ENCODE peak calls at places on chromosomes 7 and 10, in six cellular contexts. I is heart right ventricle, D is cardiac muscle cell, Z is heart left ventricle, F is left ventricle myocardium inferior, W is thoracic aorta. B is an unnamed sample. For H3K36me3, the result is how much of the 10 kb centered on the place peaks cover.

GRCh38 chr7:115417662-115418061 is 495.8 kb downstream of the MDFIC start:
- DNase-seq in I (no peak), D (peak), Z (no peak), F (no peak), W (no peak), B (no peak)

GRCh38 chr10:63145782-63146181 is 12.7 kb downstream of the NRBF2 start:
- DNase-seq in I (no peak), D (no peak), Z (no peak), F (no peak), W (no peak), B (no peak)

GRCh38 chr10:71835671-71836593 is 15.1 kb downstream of the PSAP start:
- DNase-seq in I (peak), D (peak), Z (peak), F (peak), W (peak), B (no peak)

GRCh38 chr7:29091121-29091601 is 55.2 kb downstream of the CPVL start:
- DNase-seq in I (peak), D (no peak), Z (peak), F (peak), W (no peak), B (no peak)

GRCh38 chr10:42961776-42962119 is 115.1 kb upstream of the RET start:
- DNase-seq in I (no peak), D (no peak), Z (no peak), F (no peak), W (no peak), B (no peak)

GRCh38 chr7:129110575-129111376 is 33.7 kb upstream of the TSPAN33 start:
- DNase-seq in I (no peak), D (peak), Z (no peak), F (no peak), W (no peak), B (no peak)

GRCh38 chr10:22229756-22230330 is 12.0 kb upstream of the EBLN1 start:
- DNase-seq in I (no peak), D (peak), Z (no peak), F (no peak), W (no peak), B (no peak)

GRCh38 chr10:20503186-20503585 is 393.9 kb downstream of the NEBL start:
- DNase-seq in I (no peak), D (no peak), Z (no peak), F (no peak), W (no peak), B (no peak)

GRCh38 chr10:132164801-132165278 is 21.9 kb upstream of the DPYSL4 start:
- DNase-seq in I (no peak), D (no peak), Z (peak), F (no peak), W (no peak), B (no peak)

GRCh38 chr10:44922826-44923545 is 11.8 kb downstream of the TMEM72 start:
- DNase-seq in I (no peak), D (no peak), Z (no peak), F (no peak), W (no peak), B (no peak)

GRCh38 chr7:39605087-39605486 is 18.3 kb upstream of the RALA start:
- DNase-seq in I (no peak), D (no peak), Z (no peak), F (no peak), W (no peak), B (no peak)

GRCh38 chr7:108580298-108580697 is 10.6 kb downstream of the DNAJB9 start:
- DNase-seq in I (no peak), D (no peak), Z (no peak), F (no peak), W (no peak), B (no peak)

GRCh38 chr7:30327813-30328212 is 43.4 kb downstream of the ZNRF2 start:
- DNase-seq in I (no peak), D (no peak), Z (no peak), F (no peak), W (no peak), B (no peak)

GRCh38 chr7:105664816-105665525 is 83.7 kb upstream of the EFCAB10 start:
- DNase-seq in I (no peak), D (no peak), Z (no peak), F (no peak), W (no peak), B (no peak)

GRCh38 chr7:142806021-142806353 is 35.2 kb downstream of the PRSS2 start:
- DNase-seq in I (no peak), D (no peak), Z (no peak), F (no peak), W (no peak), B (no peak)

GRCh38 chr10:29646960-29647431 is 12.2 kb upstream of the SVIL start:
- DNase-seq in I (no peak), D (no peak), Z (no peak), F (no peak), W (no peak), B (peak)

GRCh38 chr10:129766611-129767550 is 197.2 kb downstream of the EBF3 start:
- DNase-seq in I (no peak), D (no peak), Z (no peak), F (no peak), W (no peak), B (no peak)

GRCh38 chr10:1109795-1110673 is 53.8 kb downstream of the WDR37 start:
- DNase-seq in I (no peak), D (peak), Z (no peak), F (peak), W (no peak), B (peak)

GRCh38 chr7:103918928-103919868 is 70.3 kb downstream of the RELN start:
- DNase-seq in I (no peak), D (no peak), Z (no peak), F (no peak), W (no peak), B (no peak)
- H3K36me3 ChIP-seq in I (under half), D (under half), Z (under half), F (under half), W (under half), B (under half)

DNA sequence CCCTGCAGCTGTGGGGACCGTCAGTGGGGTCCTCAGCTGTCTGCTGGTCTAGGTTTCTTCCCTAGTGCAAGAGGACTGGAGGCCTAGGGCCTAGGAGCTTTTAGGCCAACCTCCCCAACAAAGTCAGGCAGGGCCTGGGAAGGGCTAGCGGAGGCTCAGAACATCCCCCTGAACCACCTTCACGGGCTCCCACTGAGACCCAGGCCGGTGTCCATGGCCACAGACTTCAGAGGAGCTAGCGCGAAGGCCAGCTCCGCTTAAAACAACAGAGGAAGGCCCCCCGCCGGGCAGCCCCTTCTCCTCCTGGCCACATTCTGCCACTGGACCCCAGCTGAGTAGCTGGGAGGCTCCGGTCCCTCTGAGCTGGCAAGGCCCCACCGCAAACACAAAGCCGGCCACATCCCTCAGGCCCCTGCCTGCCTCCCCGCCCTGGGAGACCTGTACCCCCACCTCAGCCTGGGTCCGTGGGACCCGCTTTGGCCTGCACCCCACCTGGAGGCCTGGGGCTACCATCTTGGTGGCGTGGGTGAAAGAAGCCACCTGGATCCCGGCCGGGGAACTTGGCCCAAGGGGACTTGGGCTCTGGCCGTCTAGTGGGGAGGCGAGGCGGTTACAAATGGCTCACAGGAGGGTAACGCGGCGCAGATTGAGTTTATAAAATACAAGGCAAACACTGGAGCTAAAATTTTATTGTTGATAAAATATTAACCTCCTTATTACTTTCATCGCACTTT is 5.4 kb upstream of the UNCX start:
- DNase-seq in I (no peak), D (no peak), Z (no peak), F (no peak), W (no peak), B (no peak)
- H3K4me3 ChIP-seq in I (no peak), D (no peak), Z (no peak), F (no peak), W (no peak), B (no peak)

DNA sequence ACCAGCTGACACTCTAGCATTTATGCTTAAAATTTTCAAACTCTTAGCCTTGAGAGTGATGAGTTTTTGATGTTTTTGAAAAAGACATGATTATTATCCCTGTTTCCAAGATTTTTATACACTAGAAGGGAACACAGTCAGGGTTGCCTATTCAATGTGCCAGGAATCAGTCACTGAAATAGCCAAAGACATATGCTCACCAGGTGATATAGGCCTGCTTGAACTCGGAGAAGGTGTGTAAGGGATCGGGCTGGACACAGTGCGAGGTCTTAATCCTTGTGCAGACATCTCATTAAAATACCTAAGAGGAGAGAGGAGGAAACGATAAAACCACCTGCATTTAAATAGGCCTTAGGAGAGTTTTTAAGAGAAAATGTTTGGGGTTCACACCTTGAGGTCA is 51.0 kb upstream of the MRLN start:
- DNase-seq in I (no peak), D (no peak), Z (no peak), F (no peak), W (no peak), B (no peak)
- H3K36me3 ChIP-seq in I (under half), D (under half), Z (half or more), F (half or more), W (under half), B (half or more)

GRCh38 chr7:5692112-5692844 is 89.2 kb downstream of the RNF216 start:
- DNase-seq in I (peak), D (no peak), Z (peak), F (peak), W (peak), B (no peak)
- H3K4me3 ChIP-seq in I (peak), D (no peak), Z (no peak), F (peak), W (peak), B (no peak)

DNA sequence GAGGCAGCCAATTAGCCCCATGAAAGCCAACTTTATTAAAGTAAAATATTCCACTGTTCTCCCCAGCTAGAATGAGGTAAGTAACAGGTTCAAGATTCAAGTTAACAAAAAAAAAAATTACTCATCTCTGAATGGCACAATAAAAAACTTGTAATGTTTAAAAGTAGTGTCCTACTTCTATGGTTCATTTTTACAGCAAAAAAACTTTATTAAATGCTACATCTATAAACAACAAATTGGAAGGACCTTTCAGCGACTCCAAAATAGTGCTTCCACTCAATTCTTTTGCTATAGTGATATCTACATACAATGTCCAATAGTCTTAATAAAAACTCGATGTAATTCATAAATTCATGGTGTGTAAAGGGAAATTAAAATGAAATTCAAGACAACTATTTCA is 59.2 kb downstream of the EZH2 start:
- DNase-seq in I (no peak), D (no peak), Z (no peak), F (no peak), W (no peak), B (no peak)
- H3K36me3 ChIP-seq in I (under half), D (under half), Z (under half), F (under half), W (under half), B (under half)

GRCh38 chr10:133526957-133527588 is at the start of gene CYP2E1:
- DNase-seq in I (no peak), D (no peak), Z (no peak), F (no peak), W (no peak), B (no peak)
- H3K4me3 ChIP-seq in I (peak), D (no peak), Z (peak), F (peak), W (peak), B (no peak)

GRCh38 chr10:102402512-102402896 is 7.0 kb downstream of the NFKB2 start:
- DNase-seq in I (no peak), D (no peak), Z (no peak), F (no peak), W (no peak), B (no peak)
- H3K36me3 ChIP-seq in I (under half), D (under half), Z (under half), F (under half), W (under half), B (under half)

GRCh38 chr10:26739087-26739631 is 41.7 kb downstream of the PDSS1 start:
- DNase-seq in I (no peak), D (no peak), Z (no peak), F (no peak), W (no peak), B (no peak)
- H3K4me3 ChIP-seq in I (no peak), D (no peak), Z (no peak), F (no peak), W (no peak), B (no peak)

GRCh38 chr10:73743905-73744689 is at the start of gene SEC24C:
- DNase-seq in I (peak), D (peak), Z (peak), F (peak), W (peak), B (peak)

GRCh38 chr10:73744690-73744994 is 470 bp downstream of the SEC24C start:
- DNase-seq in I (no peak), D (peak), Z (peak), F (no peak), W (peak), B (no peak)

GRCh38 chr10:73743327-73743904 is 756 bp upstream of the SEC24C start:
- DNase-seq in I (no peak), D (no peak), Z (no peak), F (no peak), W (no peak), B (no peak)

GRCh38 chr10:73750807-73751206 is 6.6 kb downstream of the SEC24C start:
- DNase-seq in I (no peak), D (no peak), Z (no peak), F (no peak), W (no peak), B (no peak)

GRCh38 chr10:73746721-73747120 is 2.5 kb downstream of the SEC24C start:
- DNase-seq in I (no peak), D (no peak), Z (no peak), F (no peak), W (no peak), B (no peak)
- H3K36me3 ChIP-seq in I (under half), D (under half), Z (half or more), F (half or more), W (under half), B (under half)

B was measured in CD4-positive, alpha-beta memory T cell.